ENCODE peak calls at places on chromosomes 4 and X, in ten cellular contexts. H is adrenal gland, C is breast epithelium, N is suprapubic skin, W is body of pancreas, A is Peyer's patch, F is IMR-90, O is tibial nerve, S is HCT116, T is stomach. B is an unnamed sample.

GRCh38 chrX:129606918-129607317 is 47.8 kb downstream of the APLN start:
- DNase-seq in H (peak; percentile 60), C (peak; percentile 30), N (no peak), W (peak; percentile 60), A (peak; percentile 82), F (peak; percentile 36), O (peak; percentile 70), S (peak; percentile 23), T (peak; percentile 65), B (no peak)

GRCh38 chrX:130715299-130715698 is 187.7 kb downstream of the ENOX2 start:
- DNase-seq in H (no peak), C (no peak), N (no peak), W (no peak), A (no peak), F (peak; percentile 22), O (no peak), S (no peak), T (no peak), B (no peak)

GRCh38 chr4:25928320-25928955 is 14.4 kb downstream of the SMIM20 start:
- DNase-seq in H (no peak), C (no peak), N (no peak), W (no peak), A (no peak), F (no peak), O (no peak), S (no peak), T (no peak), B (no peak)

GRCh38 chr4:700587-701264 is 4.9 kb upstream of the PCGF3 start:
- DNase-seq in H (no peak), C (no peak), N (no peak), W (no peak), A (no peak), F (no peak), O (no peak), S (no peak), T (no peak), B (no peak)

GRCh38 chrX:17174671-17175070 is 200.3 kb upstream of the NHS start:
- DNase-seq in H (peak; percentile 38), C (no peak), N (no peak), W (no peak), A (no peak), F (no peak), O (peak; percentile 5), S (no peak), T (no peak), B (no peak)

GRCh38 chrX:74232859-74233258 is 71.1 kb upstream of the ZCCHC13 start:
- DNase-seq in H (no peak), C (no peak), N (no peak), W (no peak), A (no peak), F (peak; percentile 23), O (no peak), S (no peak), T (no peak), B (no peak)

GRCh38 chr4:116401293-116401692 is 684.1 kb downstream of the TRAM1L1 start:
- DNase-seq in H (no peak), C (no peak), N (no peak), W (no peak), A (no peak), F (no peak), O (no peak), S (no peak), T (no peak), B (no peak)

GRCh38 chrX:40012039-40012799 is 85.5 kb downstream of the BCOR start:
- DNase-seq in H (peak; percentile 26), C (no peak), N (peak; percentile 71), W (peak; percentile 13), A (no peak), F (peak; percentile 71), O (peak; percentile 24), S (no peak), T (peak; percentile 45), B (peak; percentile 47)

GRCh38 chrX:55486736-55487135 is 2.9 kb downstream of the USP51 start:
- DNase-seq in H (peak; percentile 15), C (no peak), N (no peak), W (peak; percentile 17), A (no peak), F (no peak), O (no peak), S (no peak), T (no peak), B (no peak)

GRCh38 chrX:23879380-23880090 is 28.2 kb downstream of the APOO start:
- DNase-seq in H (no peak), C (no peak), N (no peak), W (peak; percentile 14), A (no peak), F (no peak), O (no peak), S (no peak), T (peak; percentile 33), B (no peak)

GRCh38 chrX:66200855-66201795 is 37.1 kb downstream of the HEPH start:
- DNase-seq in H (no peak), C (no peak), N (no peak), W (no peak), A (no peak), F (peak; percentile 17), O (no peak), S (no peak), T (no peak), B (no peak)

GRCh38 chr4:156291317-156291716 is 337.7 kb upstream of the CTSO start:
- DNase-seq in H (no peak), C (no peak), N (no peak), W (no peak), A (no peak), F (peak; percentile 74), O (no peak), S (no peak), T (no peak), B (no peak)

GRCh38 chr4:680565-680930 is 6.2 kb downstream of the MYL5 start:
- DNase-seq in H (peak; percentile 67), C (no peak), N (peak; percentile 80), W (no peak), A (peak; percentile 76), F (no peak), O (no peak), S (no peak), T (no peak), B (peak; percentile 58)

GRCh38 chr4:158229768-158230167 is 19.5 kb downstream of the TMEM144 start:
- DNase-seq in H (no peak), C (no peak), N (no peak), W (no peak), A (no peak), F (no peak), O (no peak), S (no peak), T (no peak), B (no peak)

GRCh38 chr4:122749704-122750454 is 17.4 kb downstream of the BBS12 start:
- DNase-seq in H (no peak), C (no peak), N (no peak), W (no peak), A (no peak), F (no peak), O (no peak), S (no peak), T (no peak), B (no peak)

GRCh38 chr4:115844180-115844579 is 730.8 kb upstream of the NDST4 start:
- DNase-seq in H (no peak), C (no peak), N (no peak), W (no peak), A (no peak), F (no peak), O (no peak), S (no peak), T (no peak), B (no peak)

GRCh38 chr4:130029442-130029841 is 933.5 kb downstream of the C4orf33 start:
- DNase-seq in H (no peak), C (no peak), N (no peak), W (no peak), A (no peak), F (no peak), O (no peak), S (no peak), T (no peak), B (no peak)

GRCh38 chr4:67465032-67465762 is 80.1 kb downstream of the CENPC start:
- DNase-seq in H (no peak), C (no peak), N (no peak), W (peak; percentile 6), A (no peak), F (peak; percentile 55), O (no peak), S (no peak), T (no peak), B (no peak)
- TF ChIP-seq POLR2A in H (no peak), C (no peak), N (no peak), W (no peak), A (no peak), F (no peak), O (no peak), S (no peak), T (no peak), B (no peak)

DNA sequence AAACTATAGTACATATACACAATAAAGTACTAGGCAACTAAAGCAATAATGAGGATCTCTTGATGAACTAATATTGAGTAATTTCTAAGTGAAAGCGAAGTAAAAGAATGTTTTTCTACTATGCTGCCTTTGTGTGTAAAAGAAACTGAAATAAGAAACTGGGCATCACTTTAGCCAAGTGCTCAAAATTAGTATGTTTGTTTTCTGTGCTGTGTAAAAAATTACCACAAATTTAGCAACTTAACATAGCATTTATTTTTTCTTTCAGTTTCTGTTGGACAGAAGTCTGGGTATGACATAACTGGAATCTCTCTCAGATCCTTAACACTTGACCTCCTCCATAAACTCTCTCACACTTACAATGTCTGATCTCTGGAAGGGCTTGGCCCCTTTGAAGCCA is 687.1 kb upstream of the MAGEB2 start:
- DNase-seq in H (no peak), C (no peak), N (no peak), W (no peak), A (no peak), F (no peak), O (no peak), S (no peak), T (no peak), B (no peak)
- H3K4me3 ChIP-seq in H (no peak overlapping the region), C (no peak overlapping the region), N (no peak overlapping the region), W (no peak overlapping the region), A (no peak overlapping the region), F (no peak overlapping the region), O (no peak overlapping the region), S (no peak overlapping the region), T (no peak overlapping the region), B (no peak overlapping the region)

GRCh38 chr4:184745747-184746531 is 12.0 kb upstream of the CENPU start:
- DNase-seq in H (peak; percentile 80), C (peak; percentile 79), N (no peak), W (peak; percentile 86), A (peak; percentile 87), F (peak; percentile 76), O (peak; percentile 85), S (peak; percentile 29), T (peak; percentile 80), B (no peak)
- TF ChIP-seq POLR2A in H (no peak), C (no peak), N (no peak), W (peak; percentile 23), A (peak; percentile 7), F (no peak), O (no peak), S (no peak), T (no peak), B (no peak)

GRCh38 chr4:94372579-94372978 is 29.9 kb upstream of the HPGDS start:
- DNase-seq in H (no peak), C (no peak), N (no peak), W (no peak), A (no peak), F (no peak), O (no peak), S (no peak), T (no peak), B (no peak)

GRCh38 chr4:94373752-94374151 is 31.1 kb upstream of the HPGDS start:
- DNase-seq in H (no peak), C (no peak), N (no peak), W (no peak), A (no peak), F (no peak), O (no peak), S (no peak), T (no peak), B (no peak)

GRCh38 chr4:94375364-94375763 is 32.7 kb upstream of the HPGDS start:
- DNase-seq in H (no peak), C (no peak), N (no peak), W (no peak), A (no peak), F (no peak), O (no peak), S (no peak), T (no peak), B (no peak)
- H3K4me3 ChIP-seq in H (no peak overlapping the region), C (no peak overlapping the region), N (no peak overlapping the region), W (no peak overlapping the region), A (no peak overlapping the region), F (no peak overlapping the region), O (no peak overlapping the region), S (no peak overlapping the region), T (no peak overlapping the region), B (no peak overlapping the region)